ENCODE peak calls at places on chromosomes 5 and 9, in five cellular contexts. Z is NCI-H524 treated with DMSO at 0.1 percent for 48 hours; F is iPS DF 19.7; O is stimulated activated CD8-positive, alpha-beta memory T cell treated with anti-CD3 and anti-CD28 coated beads, Interleukin-4, amount 100 ng/mL, for 4 hours; W is dorsolateral prefrontal cortex. I is an unnamed sample.

GRCh38 chr5:41636605-41637004 is 126.2 kb upstream of the PLCXD3 start:
- DNase-seq in F (peak), W (no peak), Z (peak), O (no peak), I (no peak)

GRCh38 chr5:117954341-117954740 is 1034.0 kb downstream of the DTWD2 start:
- DNase-seq in W (no peak), Z (no peak), O (no peak), F (no peak), I (no peak)

GRCh38 chr5:165457854-165458481 is 1952.5 kb downstream of the MAT2B start:
- DNase-seq in W (no peak), F (peak), Z (peak), O (no peak), I (peak)

GRCh38 chr5:37886207-37886905 is 46.5 kb upstream of the GDNF start:
- DNase-seq in W (no peak), O (no peak), F (no peak), Z (peak), I (no peak)

GRCh38 chr9:72818377-72818776 is 134.5 kb downstream of the ALDH1A1 start:
- DNase-seq in F (no peak), Z (no peak), W (no peak), O (no peak), I (no peak)

GRCh38 chr9:78033870-78034269 is 2.3 kb upstream of the GNAQ start:
- DNase-seq in F (no peak), O (no peak), W (no peak), Z (no peak), I (no peak)

GRCh38 chr5:16871746-16872339 is 64.2 kb downstream of the MYO10 start:
- DNase-seq in Z (no peak), O (no peak), F (no peak), W (no peak), I (no peak)

GRCh38 chr5:138463335-138464017 is 1.8 kb upstream of the EGR1 start:
- DNase-seq in F (no peak), Z (no peak), O (no peak), W (no peak), I (no peak)

GRCh38 chr9:90024823-90025222 is 420.0 kb downstream of the GADD45G start:
- DNase-seq in W (no peak), Z (no peak), O (no peak), F (no peak), I (no peak)

GRCh38 chr9:127180457-127181314 is 58.3 kb upstream of the ANGPTL2 start:
- DNase-seq in O (no peak), W (no peak), Z (no peak), F (no peak), I (no peak)

GRCh38 chr5:57776035-57776434 is 293.4 kb upstream of the ACTBL2 start:
- DNase-seq in Z (peak), O (no peak), W (no peak), F (no peak), I (no peak)

GRCh38 chr5:172454355-172455086 is at the start of gene SH3PXD2B:
- DNase-seq in O (no peak), Z (no peak), F (no peak), W (no peak), I (no peak)

GRCh38 chr9:123655681-123656423 is 274.1 kb downstream of the DENND1A start:
- DNase-seq in F (no peak), O (no peak), W (no peak), Z (no peak), I (no peak)

GRCh38 chr9:122819791-122820489 is 8.4 kb downstream of the PDCL start:
- DNase-seq in O (no peak), F (no peak), Z (no peak), W (no peak), I (no peak)

GRCh38 chr9:98506422-98507054 is 202.2 kb downstream of the GABBR2 start:
- DNase-seq in F (no peak), W (no peak), Z (no peak), O (no peak), I (no peak)

GRCh38 chr9:79695531-79696218 is 123.9 kb downstream of the TLE4 start:
- DNase-seq in O (no peak), F (no peak), Z (no peak), W (no peak), I (no peak)

GRCh38 chr5:1793301-1793740 is 6.3 kb downstream of the MRPL36 start:
- DNase-seq in Z (no peak), F (no peak), W (no peak), O (no peak), I (no peak)

GRCh38 chr9:103319979-103320378 is 324.8 kb downstream of the CYLC2 start:
- DNase-seq in O (no peak), W (no peak), F (no peak), Z (no peak), I (no peak)

GRCh38 chr5:155532621-155533314 is 519.2 kb downstream of the KIF4B start:
- DNase-seq in W (no peak), O (no peak), Z (no peak), F (no peak), I (no peak)

GRCh38 chr9:72856985-72857631 is 95.7 kb downstream of the ALDH1A1 start:
- DNase-seq in W (peak), O (no peak), Z (no peak), F (peak), I (peak)

GRCh38 chr5:53871050-53871449 is 310.6 kb downstream of the NDUFS4 start:
- DNase-seq in Z (no peak), O (no peak), W (no peak), F (no peak), I (no peak)

GRCh38 chr9:1709347-1709746 is 305.8 kb upstream of the SMARCA2 start:
- DNase-seq in O (no peak), W (no peak), F (no peak), Z (no peak), I (no peak)

GRCh38 chr9:22383720-22384119 is 62.9 kb upstream of the DMRTA1 start:
- DNase-seq in W (no peak), Z (no peak), O (no peak), F (no peak), I (no peak)

I was measured in iPS DF 6.9.